ENCODE peak calls at places on chromosomes 1 and 21, in six cellular contexts. C is GM23338, K is suprapubic skin, W is heart left ventricle, G is HAP-1, R is left ventricle myocardium inferior. M is an unnamed sample.

GRCh38 chr1:212218911-212219310 is 66.3 kb upstream of the PPP2R5A start:
- DNase-seq in G (no peak), W (no peak), C (no peak), K (no peak), R (no peak), M (no peak)

GRCh38 chr1:26999440-26999987 is 6.0 kb downstream of the TRNP1 start:
- DNase-seq in C (peak; percentile 99), K (peak; percentile 76), R (peak; percentile 78), W (peak; percentile 73), G (peak; percentile 65), M (peak; percentile 95)

GRCh38 chr1:107991371-107992066 is 26.5 kb upstream of the VAV3 start:
- DNase-seq in W (no peak), C (no peak), K (peak; percentile 74), G (no peak), R (no peak), M (no peak)

GRCh38 chr1:32967863-32968571 is 3.4 kb upstream of the RNF19B start:
- DNase-seq in C (no peak), W (no peak), G (no peak), R (no peak), K (no peak), M (no peak)

GRCh38 chr1:151012684-151013471 is 4.6 kb downstream of the PRUNE1 start:
- DNase-seq in G (no peak), R (peak; percentile 30), C (no peak), W (no peak), K (no peak), M (no peak)

GRCh38 chr21:42164064-42164789 is 54.7 kb upstream of the ABCG1 start:
- DNase-seq in C (peak; percentile 58), G (no peak), W (peak; percentile 82), R (peak; percentile 61), K (no peak), M (peak; percentile 83)

GRCh38 chr1:89739013-89739843 is 81.6 kb upstream of the LRRC8D start:
- DNase-seq in R (no peak), G (no peak), C (no peak), K (no peak), W (no peak), M (no peak)

GRCh38 chr1:44604167-44604955 is 69.9 kb downstream of the TMEM53 start:
- DNase-seq in K (no peak), C (no peak), G (no peak), W (no peak), R (no peak), M (no peak)

GRCh38 chr1:155379180-155379876 is 58.6 kb downstream of the RUSC1 start:
- DNase-seq in G (peak; percentile 5), R (no peak), K (no peak), W (no peak), C (peak; percentile 74), M (no peak)

GRCh38 chr1:85317580-85317979 is 41.1 kb upstream of the BCL10 start:
- DNase-seq in C (no peak), K (no peak), R (no peak), W (no peak), G (no peak), M (no peak)

GRCh38 chr1:79355073-79355472 is 348.5 kb upstream of the ADGRL4 start:
- DNase-seq in R (no peak), W (no peak), K (no peak), C (no peak), G (no peak), M (no peak)

GRCh38 chr1:97304366-97304765 is 582.8 kb downstream of the PTBP2 start:
- DNase-seq in K (no peak), W (no peak), C (no peak), R (no peak), G (peak; percentile 43), M (no peak)

GRCh38 chr1:19564366-19564765 is 79.0 kb upstream of the CAPZB start:
- DNase-seq in R (no peak), C (no peak), G (no peak), W (no peak), K (no peak), M (no peak)

GRCh38 chr1:19557609-19558051 is 72.3 kb upstream of the CAPZB start:
- DNase-seq in K (no peak), G (no peak), W (no peak), R (no peak), C (no peak), M (no peak)

GRCh38 chr1:19563336-19564097 is 78.2 kb upstream of the CAPZB start:
- DNase-seq in R (peak; percentile 67), K (peak; percentile 81), C (no peak), G (no peak), W (peak; percentile 69), M (no peak)

GRCh38 chr1:19560480-19560879 is 75.1 kb upstream of the CAPZB start:
- DNase-seq in K (no peak), W (no peak), C (no peak), G (no peak), R (no peak), M (no peak)

GRCh38 chr1:19559641-19560040 is 74.3 kb upstream of the CAPZB start:
- DNase-seq in G (no peak), R (no peak), W (no peak), K (no peak), C (no peak), M (no peak)
- H3K4me3 ChIP-seq in G (no peak overlapping the region), R (no peak overlapping the region), W (no peak overlapping the region), K (no peak overlapping the region), C (no peak overlapping the region), M (no peak overlapping the region)

DNA sequence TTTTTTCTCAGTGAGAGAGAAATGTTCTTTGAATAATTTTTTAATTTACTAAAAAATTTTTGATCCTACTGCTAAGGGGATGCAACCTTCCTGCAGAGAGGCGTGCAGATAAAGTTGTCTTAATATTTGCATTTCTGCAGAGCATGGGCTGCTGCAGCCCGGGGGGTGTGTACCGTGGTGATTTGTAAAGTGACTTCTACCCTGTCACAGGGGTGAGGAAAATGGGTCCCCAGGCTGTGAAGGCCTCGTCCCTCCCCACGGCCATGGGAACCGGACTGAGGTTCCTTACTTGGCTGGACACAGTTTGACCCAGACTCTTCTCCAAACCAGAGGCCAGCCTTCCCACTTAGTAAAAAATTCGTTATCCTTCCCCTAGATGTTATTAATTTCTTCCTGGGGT is 9.5 kb upstream of the C1orf174 start:
- DNase-seq in C (no peak), G (no peak), R (no peak), K (peak; percentile 34), W (no peak), M (no peak)
- H3K4me3 ChIP-seq in C (no peak overlapping the region), G (no peak overlapping the region), R (no peak overlapping the region), K (no peak overlapping the region), W (no peak overlapping the region), M (no peak overlapping the region)

DNA sequence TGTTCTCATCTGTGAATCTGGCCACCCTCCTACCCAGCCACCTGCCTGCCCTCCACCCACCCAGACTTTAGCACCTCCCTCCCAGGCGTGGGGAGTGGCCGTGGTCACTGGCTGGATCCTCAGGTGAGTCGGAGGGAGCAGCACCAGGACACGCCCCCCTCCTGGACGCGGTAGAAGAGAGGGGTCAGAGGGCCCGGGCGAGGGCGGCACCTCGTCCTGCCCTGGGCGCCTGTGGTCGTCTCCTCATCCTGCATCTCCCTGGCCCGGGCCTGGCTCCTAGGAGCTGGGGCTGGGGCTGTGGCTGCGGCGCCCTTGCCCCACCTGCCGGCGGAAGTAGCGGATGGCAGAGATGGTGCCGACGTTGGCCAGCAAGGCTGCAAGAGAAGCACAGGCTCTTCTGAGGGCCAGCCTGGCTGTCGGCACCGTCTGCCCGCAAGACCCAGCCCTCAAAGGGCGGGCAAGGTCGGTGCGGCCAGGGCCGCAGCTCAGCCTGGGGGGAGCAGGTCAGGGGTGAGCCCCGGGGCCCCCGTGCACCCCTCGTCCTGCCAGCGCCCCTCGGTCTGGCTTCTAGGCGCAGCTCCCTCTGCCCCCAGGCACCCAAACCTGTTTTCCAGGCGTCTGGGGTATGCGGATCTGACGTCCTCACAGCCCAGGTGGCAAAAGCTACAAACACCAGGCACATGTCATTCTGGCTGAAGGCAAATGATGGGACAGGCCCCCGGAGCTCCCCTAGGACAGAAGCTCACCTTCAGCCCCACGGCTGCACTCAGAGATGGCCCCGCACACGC is 5.8 kb downstream of the PERM1 start:
- DNase-seq in G (peak; percentile 66), C (peak; percentile 86), W (peak; percentile 79), R (no peak), K (no peak), M (peak; percentile 96)
- H3K4me3 ChIP-seq in G (peak overlapping the region; percentile 28), C (peak overlapping the region; percentile 47), W (peak overlapping the region; percentile 28), R (peak overlapping the region; percentile 54), K (peak overlapping the region; percentile 34), M (no peak overlapping the region)

GRCh38 chr1:93079685-93080141 is 630 bp downstream of the MTF2 start:
- DNase-seq in K (peak; percentile 62), G (no peak), C (peak; percentile 78), R (no peak), W (no peak), M (peak; percentile 72)

GRCh38 chr1:93082313-93082712 is 3.2 kb downstream of the MTF2 start:
- DNase-seq in C (no peak), R (no peak), W (no peak), K (no peak), G (no peak), M (no peak)

GRCh38 chr1:93080424-93080823 is 1.3 kb downstream of the MTF2 start:
- DNase-seq in R (no peak), G (peak; percentile 90), K (no peak), W (no peak), C (peak; percentile 73), M (no peak)

GRCh38 chr1:93083979-93084378 is 4.9 kb downstream of the MTF2 start:
- DNase-seq in K (no peak), C (no peak), R (no peak), W (no peak), G (no peak), M (no peak)

GRCh38 chr1:93081716-93082115 is 2.6 kb downstream of the MTF2 start:
- DNase-seq in K (no peak), G (no peak), W (no peak), C (no peak), R (no peak), M (no peak)
- H3K4me3 ChIP-seq in K (peak overlapping the region; percentile 70), G (no peak overlapping the region), W (peak overlapping the region; percentile 91), C (peak overlapping the region; percentile 86), R (peak overlapping the region; percentile 72), M (peak overlapping the region; percentile 95)

GRCh38 chr1:41917051-41917530 is 1.6 kb downstream of the HIVEP3 start:
- DNase-seq in G (no peak), W (no peak), K (no peak), C (no peak), R (no peak), M (no peak)
- H3K4me3 ChIP-seq in G (no peak overlapping the region), W (peak overlapping the region; percentile 70), K (peak overlapping the region; percentile 60), C (peak overlapping the region; percentile 70), R (peak overlapping the region; percentile 76), M (peak overlapping the region; percentile 68)